ENCODE peak calls at places on chromosomes 7 and 10, in seven cellular contexts. One of them, this sample, is unnamed.

GRCh38 chr10:93315261-93315660 is 166.9 kb downstream of the MYOF start:
- DNase-seq in IMR-90: no peak
- DNase-seq in H9: no peak
- DNase-seq in mesendoderm: no peak
- DNase-seq in mesenchymal stem cell: no peak
- DNase-seq in neuronal stem cell: no peak
- DNase-seq in H1: no peak
- DNase-seq in this sample: no peak

GRCh38 chr7:81776972-81777371 is 7.1 kb upstream of the HGF start:
- DNase-seq in IMR-90: no peak
- DNase-seq in H9: no peak
- DNase-seq in mesendoderm: peak; percentile 18
- DNase-seq in mesenchymal stem cell: no peak
- DNase-seq in neuronal stem cell: no peak
- DNase-seq in H1: no peak
- DNase-seq in this sample: no peak

GRCh38 chr10:97058521-97058920 is 127.2 kb downstream of the SLIT1 start:
- DNase-seq in IMR-90: no peak
- DNase-seq in H9: no peak
- DNase-seq in mesendoderm: no peak
- DNase-seq in mesenchymal stem cell: no peak
- DNase-seq in neuronal stem cell: no peak
- DNase-seq in H1: no peak
- DNase-seq in this sample: no peak

GRCh38 chr10:47101807-47102206 is 190.6 kb downstream of the PTPN20 start:
- DNase-seq in IMR-90: no peak
- DNase-seq in H9: no peak
- DNase-seq in mesendoderm: no peak
- DNase-seq in mesenchymal stem cell: no peak
- DNase-seq in neuronal stem cell: no peak
- DNase-seq in H1: no peak
- DNase-seq in this sample: no peak

GRCh38 chr7:150942591-150943452 is 35.3 kb downstream of the KCNH2 start:
- DNase-seq in IMR-90: no peak
- DNase-seq in H9: no peak
- DNase-seq in mesendoderm: no peak
- DNase-seq in mesenchymal stem cell: no peak
- DNase-seq in neuronal stem cell: no peak
- DNase-seq in H1: no peak
- DNase-seq in this sample: no peak

GRCh38 chr10:124387078-124387874 is 31.4 kb downstream of the OAT start:
- DNase-seq in IMR-90: no peak
- DNase-seq in H9: peak; percentile 53
- DNase-seq in mesendoderm: peak; percentile 25
- DNase-seq in mesenchymal stem cell: no peak
- DNase-seq in neuronal stem cell: no peak
- DNase-seq in H1: no peak
- DNase-seq in this sample: no peak

GRCh38 chr10:115706482-115707076 is 566.4 kb downstream of the GFRA1 start:
- DNase-seq in IMR-90: peak; percentile 30
- DNase-seq in H9: no peak
- DNase-seq in mesendoderm: peak; percentile 39
- DNase-seq in mesenchymal stem cell: peak; percentile 50
- DNase-seq in neuronal stem cell: peak; percentile 6
- DNase-seq in H1: no peak
- DNase-seq in this sample: peak; percentile 34

GRCh38 chr7:3835102-3835501 is 534.0 kb downstream of the SDK1 start:
- DNase-seq in IMR-90: no peak
- DNase-seq in H9: no peak
- DNase-seq in mesendoderm: no peak
- DNase-seq in mesenchymal stem cell: no peak
- DNase-seq in neuronal stem cell: no peak
- DNase-seq in H1: no peak
- DNase-seq in this sample: no peak

GRCh38 chr7:51058764-51059163 is 257.8 kb downstream of the COBL start:
- DNase-seq in IMR-90: no peak
- DNase-seq in H9: no peak
- DNase-seq in mesendoderm: no peak
- DNase-seq in mesenchymal stem cell: no peak
- DNase-seq in neuronal stem cell: no peak
- DNase-seq in H1: no peak
- DNase-seq in this sample: no peak

GRCh38 chr7:66952343-66953043 is 31.5 kb downstream of the TMEM248 start:
- DNase-seq in IMR-90: peak; percentile 77
- DNase-seq in H9: no peak
- DNase-seq in mesendoderm: peak; percentile 86
- DNase-seq in mesenchymal stem cell: peak; percentile 61
- DNase-seq in neuronal stem cell: no peak
- DNase-seq in H1: no peak
- DNase-seq in this sample: peak; percentile 75

GRCh38 chr10:127149613-127150081 is 46.7 kb downstream of the INSYN2A start:
- DNase-seq in IMR-90: peak; percentile 49
- DNase-seq in H9: peak; percentile 40
- DNase-seq in mesendoderm: peak; percentile 77
- DNase-seq in mesenchymal stem cell: no peak
- DNase-seq in neuronal stem cell: no peak
- DNase-seq in H1: no peak
- DNase-seq in this sample: no peak

GRCh38 chr10:21021843-21022594 is 124.9 kb upstream of the NEBL start:
- DNase-seq in IMR-90: no peak
- DNase-seq in H9: peak; percentile 32
- DNase-seq in mesendoderm: peak; percentile 52
- DNase-seq in mesenchymal stem cell: no peak
- DNase-seq in neuronal stem cell: no peak
- DNase-seq in H1: no peak
- DNase-seq in this sample: peak; percentile 35

GRCh38 chr10:613217-613616 is 76.3 kb downstream of the DIP2C start:
- DNase-seq in IMR-90: no peak
- DNase-seq in H9: no peak
- DNase-seq in mesendoderm: no peak
- DNase-seq in mesenchymal stem cell: no peak
- DNase-seq in neuronal stem cell: no peak
- DNase-seq in H1: no peak
- DNase-seq in this sample: peak; percentile 99
- H2BK5ac ChIP-seq in IMR-90: no peak overlapping the region
- H2BK5ac ChIP-seq in H9: no peak overlapping the region
- H2BK5ac ChIP-seq in mesendoderm: no peak overlapping the region
- H2BK5ac ChIP-seq in mesenchymal stem cell: no peak overlapping the region
- H2BK5ac ChIP-seq in neuronal stem cell: no peak overlapping the region
- H2BK5ac ChIP-seq in H1: no peak overlapping the region
- H2BK5ac ChIP-seq in this sample: no peak overlapping the region

GRCh38 chr10:85655394-85655793 is 711.2 kb downstream of the GRID1 start:
- DNase-seq in IMR-90: no peak
- DNase-seq in H9: no peak
- DNase-seq in mesendoderm: no peak
- DNase-seq in mesenchymal stem cell: no peak
- DNase-seq in neuronal stem cell: no peak
- DNase-seq in H1: no peak
- DNase-seq in this sample: no peak
- H2BK5ac ChIP-seq in IMR-90: no peak overlapping the region
- H2BK5ac ChIP-seq in H9: no peak overlapping the region
- H2BK5ac ChIP-seq in mesendoderm: no peak overlapping the region
- H2BK5ac ChIP-seq in mesenchymal stem cell: no peak overlapping the region
- H2BK5ac ChIP-seq in neuronal stem cell: no peak overlapping the region
- H2BK5ac ChIP-seq in H1: no peak overlapping the region
- H2BK5ac ChIP-seq in this sample: no peak overlapping the region

GRCh38 chr7:34756691-34757090 is 98.7 kb downstream of the NPSR1 start:
- DNase-seq in IMR-90: no peak
- DNase-seq in H9: no peak
- DNase-seq in mesendoderm: no peak
- DNase-seq in mesenchymal stem cell: no peak
- DNase-seq in neuronal stem cell: no peak
- DNase-seq in H1: no peak
- DNase-seq in this sample: no peak

GRCh38 chr7:34759477-34760125 is 101.6 kb downstream of the NPSR1 start:
- DNase-seq in IMR-90: peak; percentile 45
- DNase-seq in H9: peak; percentile 40
- DNase-seq in mesendoderm: peak; percentile 86
- DNase-seq in mesenchymal stem cell: peak; percentile 53
- DNase-seq in neuronal stem cell: peak; percentile 31
- DNase-seq in H1: no peak
- DNase-seq in this sample: peak; percentile 82

GRCh38 chr7:34756025-34756437 is 98.0 kb downstream of the NPSR1 start:
- DNase-seq in IMR-90: no peak
- DNase-seq in H9: no peak
- DNase-seq in mesendoderm: no peak
- DNase-seq in mesenchymal stem cell: no peak
- DNase-seq in neuronal stem cell: no peak
- DNase-seq in H1: no peak
- DNase-seq in this sample: no peak

GRCh38 chr7:34758111-34758601 is 100.1 kb downstream of the NPSR1 start:
- DNase-seq in IMR-90: no peak
- DNase-seq in H9: no peak
- DNase-seq in mesendoderm: no peak
- DNase-seq in mesenchymal stem cell: no peak
- DNase-seq in neuronal stem cell: no peak
- DNase-seq in H1: no peak
- DNase-seq in this sample: peak; percentile 96

DNA sequence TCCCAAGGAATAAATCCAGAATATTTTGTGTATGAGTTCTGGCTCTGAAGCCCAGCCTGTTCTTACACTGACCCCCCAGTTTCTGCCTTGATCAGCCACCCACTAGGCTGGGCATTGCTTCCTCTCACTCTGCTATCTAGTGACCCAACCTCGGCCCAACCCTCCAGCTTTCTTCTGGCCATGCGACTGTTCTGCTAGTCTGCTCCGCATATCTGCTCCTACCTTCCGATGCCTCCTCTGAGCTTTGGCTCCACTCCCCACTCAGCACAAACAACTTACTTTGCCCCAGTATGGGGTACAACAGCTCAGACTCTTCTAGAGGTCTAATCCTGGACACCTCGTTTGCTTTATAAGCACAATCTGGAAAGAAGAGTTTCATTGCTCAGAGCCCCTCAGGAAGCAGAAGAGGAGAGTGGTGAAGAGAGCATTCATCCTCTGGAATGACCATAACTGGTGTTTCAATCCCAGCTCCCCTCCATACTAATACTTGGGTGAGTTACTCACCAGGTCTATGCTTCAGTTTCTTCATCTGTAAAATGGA is 99.6 kb downstream of the NPSR1 start:
- DNase-seq in IMR-90: no peak
- DNase-seq in H9: no peak
- DNase-seq in mesendoderm: no peak
- DNase-seq in mesenchymal stem cell: no peak
- DNase-seq in neuronal stem cell: no peak
- DNase-seq in H1: no peak
- DNase-seq in this sample: no peak
- H2BK5ac ChIP-seq in IMR-90: no peak overlapping the region
- H2BK5ac ChIP-seq in H9: no peak overlapping the region
- H2BK5ac ChIP-seq in mesendoderm: no peak overlapping the region
- H2BK5ac ChIP-seq in mesenchymal stem cell: no peak overlapping the region
- H2BK5ac ChIP-seq in neuronal stem cell: no peak overlapping the region
- H2BK5ac ChIP-seq in H1: no peak overlapping the region
- H2BK5ac ChIP-seq in this sample: no peak overlapping the region

DNA sequence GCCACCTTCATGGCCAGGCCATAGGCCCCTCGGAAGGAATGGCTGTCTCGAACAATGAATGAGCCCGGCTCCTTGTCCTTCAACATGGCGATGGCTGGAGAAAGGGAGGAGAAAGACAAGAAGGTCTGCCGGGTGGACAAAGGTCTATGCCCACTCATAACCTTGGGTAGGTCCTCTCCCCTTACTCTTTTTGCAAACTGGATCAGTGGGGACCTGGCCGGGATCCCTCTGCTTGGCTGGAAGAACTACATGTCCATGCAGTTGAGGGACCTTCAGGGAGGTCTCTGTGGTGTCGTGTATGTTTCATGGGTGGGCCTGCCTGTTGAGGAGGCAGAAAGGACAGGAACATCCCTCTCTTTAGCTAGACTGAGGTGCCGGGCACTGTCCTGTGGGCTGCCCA is 284.8 kb downstream of the TNS3 start:
- DNase-seq in IMR-90: no peak
- DNase-seq in H9: no peak
- DNase-seq in mesendoderm: no peak
- DNase-seq in mesenchymal stem cell: no peak
- DNase-seq in neuronal stem cell: no peak
- DNase-seq in H1: peak; percentile 29
- DNase-seq in this sample: no peak
- H2BK5ac ChIP-seq in IMR-90: no peak overlapping the region
- H2BK5ac ChIP-seq in H9: no peak overlapping the region
- H2BK5ac ChIP-seq in mesendoderm: no peak overlapping the region
- H2BK5ac ChIP-seq in mesenchymal stem cell: no peak overlapping the region
- H2BK5ac ChIP-seq in neuronal stem cell: no peak overlapping the region
- H2BK5ac ChIP-seq in H1: no peak overlapping the region
- H2BK5ac ChIP-seq in this sample: no peak overlapping the region